ENCODE peak calls at places on chromosomes 12 and 14, in five cellular contexts. Y is A549, T is GM23338, L is HL-60, P is SK-N-SH. U is an unnamed sample.

GRCh38 chr14:73567951-73568885 is 795 bp upstream of the ACOT2 start:
- DNase-seq in L (no peak), Y (no peak), T (no peak), P (no peak), U (no peak)

GRCh38 chr14:93050761-93051160 is 65.0 kb downstream of the ITPK1 start:
- DNase-seq in L (no peak), P (no peak), T (no peak), Y (no peak), U (no peak)

GRCh38 chr14:99036594-99037293 is 235.3 kb downstream of the BCL11B start:
- DNase-seq in Y (no peak), T (no peak), P (no peak), L (peak), U (no peak)

GRCh38 chr14:92657457-92658142 is 90.8 kb downstream of the LGMN start:
- DNase-seq in T (no peak), P (no peak), L (no peak), Y (no peak), U (no peak)

GRCh38 chr12:130689408-130690405 is 26.4 kb downstream of the RIMBP2 start:
- DNase-seq in T (no peak), P (no peak), Y (no peak), L (no peak), U (no peak)

GRCh38 chr12:131529196-131530040 is 181.5 kb upstream of the SFSWAP start:
- DNase-seq in P (no peak), Y (no peak), L (no peak), T (no peak), U (no peak)

GRCh38 chr12:128387811-128388422 is 120.9 kb downstream of the TMEM132C start:
- DNase-seq in L (no peak), T (peak), Y (peak), P (peak), U (peak)

GRCh38 chr14:53696217-53696965 is 260.2 kb downstream of the BMP4 start:
- DNase-seq in T (no peak), Y (no peak), P (no peak), L (no peak), U (no peak)

GRCh38 chr14:38129705-38130104 is 78.0 kb upstream of the SSTR1 start:
- DNase-seq in P (no peak), T (no peak), Y (no peak), L (no peak), U (no peak)

GRCh38 chr14:79256311-79256879 is 954.9 kb downstream of the DIO2 start:
- DNase-seq in T (peak), P (no peak), L (no peak), Y (no peak), U (no peak)

GRCh38 chr12:94874086-94874985 is 129.2 kb downstream of the NDUFA12 start:
- DNase-seq in P (peak), T (peak), Y (no peak), L (no peak), U (no peak)

GRCh38 chr14:93148979-93149378 is 33.3 kb upstream of the ITPK1 start:
- DNase-seq in T (no peak), P (no peak), L (no peak), Y (no peak), U (no peak)

DNA sequence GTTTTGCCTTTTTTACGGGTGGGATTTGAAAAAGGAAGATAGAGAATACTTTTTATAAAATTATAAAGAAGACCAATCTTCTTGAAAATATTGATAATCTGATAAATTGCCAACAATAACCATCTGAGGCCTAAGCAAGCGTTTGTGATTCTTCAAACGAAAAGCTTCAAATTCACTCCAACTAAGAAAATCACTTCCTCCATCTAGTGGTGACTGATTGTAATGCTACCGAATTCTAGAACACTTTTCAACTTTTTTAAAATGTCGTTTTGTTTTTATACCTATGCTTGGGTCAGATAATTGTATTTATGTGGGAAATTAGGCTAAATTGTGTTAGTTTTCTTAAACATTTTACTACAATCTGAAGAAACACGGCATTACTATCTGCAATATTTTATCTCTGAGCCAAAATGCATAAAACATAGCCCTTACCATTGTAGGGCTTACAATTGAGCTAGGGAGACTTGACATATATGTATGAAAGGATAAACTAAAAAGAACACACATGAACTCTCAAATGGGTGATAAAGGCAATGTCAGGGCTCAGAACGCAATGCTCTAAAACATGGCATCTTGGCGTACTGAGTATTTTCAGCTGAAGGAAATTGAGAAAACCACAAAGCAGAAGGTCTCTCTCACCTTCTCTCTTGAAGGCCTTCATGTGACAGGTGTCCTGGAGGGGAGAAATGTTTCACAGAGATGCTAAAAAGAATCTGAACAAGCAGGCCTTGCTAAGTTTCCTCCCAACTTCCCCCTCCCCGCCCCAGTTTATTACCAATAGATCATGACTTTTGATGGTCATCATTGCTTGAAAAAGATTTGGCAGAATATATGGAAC is 36.8 kb upstream of the G2E3 start:
- DNase-seq in Y (peak), T (peak), L (peak), P (peak), U (peak)
- TF ChIP-seq REST in Y (no peak), T (no peak), L (no peak), P (no peak), U (no peak)

GRCh38 chr12:108580531-108580930 is 17.4 kb downstream of the TMEM119 start:
- DNase-seq in T (no peak), L (no peak), P (no peak), Y (no peak), U (no peak)
- TF ChIP-seq REST in T (no peak), L (no peak), P (no peak), Y (no peak), U (no peak)

GRCh38 chr12:50689437-50689836 is 74.5 kb upstream of the ATF1 start:
- DNase-seq in P (no peak), L (no peak), Y (no peak), T (no peak), U (no peak)

GRCh38 chr12:50686406-50686805 is 77.5 kb upstream of the ATF1 start:
- DNase-seq in P (no peak), Y (no peak), T (no peak), L (no peak), U (no peak)

GRCh38 chr12:50685641-50686040 is 78.3 kb upstream of the ATF1 start:
- DNase-seq in L (no peak), P (no peak), Y (no peak), T (no peak), U (no peak)

GRCh38 chr12:50690923-50691322 is 73.0 kb upstream of the ATF1 start:
- DNase-seq in T (no peak), P (no peak), L (no peak), Y (no peak), U (no peak)

GRCh38 chr12:50686976-50687375 is 76.9 kb upstream of the ATF1 start:
- DNase-seq in L (no peak), P (no peak), Y (no peak), T (no peak), U (no peak)
- TF ChIP-seq REST in L (no peak), P (no peak), Y (no peak), T (no peak), U (no peak)

DNA sequence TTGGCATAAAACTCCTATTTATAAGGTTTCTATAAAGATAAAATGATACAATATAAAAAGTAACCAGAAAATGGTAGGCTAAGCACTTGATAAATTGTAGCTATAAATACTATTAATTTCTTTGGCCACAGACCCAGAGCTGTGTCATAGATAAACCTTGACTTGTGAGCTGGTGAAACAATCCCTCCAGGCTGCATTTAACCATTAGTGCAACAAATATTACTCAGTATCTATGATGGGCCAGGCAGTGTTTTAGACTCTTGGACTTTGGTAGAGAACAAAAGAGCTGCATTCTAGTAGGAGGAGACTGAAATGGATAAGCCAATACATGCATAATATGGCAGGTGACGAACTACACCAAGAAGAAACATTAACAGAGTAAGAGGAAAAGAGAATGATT is 178.1 kb downstream of the BTG1 start:
- DNase-seq in Y (no peak), L (no peak), T (no peak), P (no peak), U (no peak)
- TF ChIP-seq REST in Y (no peak), L (no peak), T (no peak), P (no peak), U (no peak)

DNA sequence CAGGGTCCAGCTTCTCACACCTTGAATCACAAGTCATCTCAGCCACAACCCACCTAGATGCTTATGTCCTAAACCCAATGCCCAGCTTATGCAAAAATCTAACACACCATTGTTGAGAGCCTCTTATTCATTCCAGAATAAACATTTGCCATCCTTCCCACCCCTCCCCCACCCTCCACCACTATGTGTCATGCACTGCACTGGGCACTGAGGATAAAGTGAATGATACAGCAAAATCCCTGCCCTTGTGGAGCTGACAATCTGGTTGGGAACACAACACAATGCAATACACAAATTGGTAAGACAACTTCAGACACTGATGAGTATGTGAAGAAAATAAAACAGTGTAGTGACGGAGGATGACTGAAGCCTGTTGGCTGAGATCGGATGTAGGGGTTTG is 1.4 kb upstream of the GLTP start:
- DNase-seq in P (no peak), L (no peak), Y (no peak), T (no peak), U (no peak)
- TF ChIP-seq REST in P (no peak), L (no peak), Y (no peak), T (no peak), U (no peak)

GRCh38 chr12:42565633-42566032 is 23.9 kb downstream of the PRICKLE1 start:
- DNase-seq in P (no peak), T (peak), Y (no peak), L (no peak), U (no peak)
- TF ChIP-seq REST in P (no peak), T (no peak), Y (no peak), L (no peak), U (no peak)

GRCh38 chr14:103422981-103423600 is 37.9 kb downstream of the MARK3 start:
- DNase-seq in P (no peak), T (no peak), L (no peak), Y (no peak), U (no peak)

GRCh38 chr14:103428732-103429556 is 43.7 kb downstream of the MARK3 start:
- DNase-seq in T (peak), L (no peak), P (no peak), Y (no peak), U (no peak)

GRCh38 chr14:103432627-103433026 is 47.4 kb downstream of the MARK3 start:
- DNase-seq in P (no peak), L (no peak), Y (no peak), T (no peak), U (no peak)

DNA sequence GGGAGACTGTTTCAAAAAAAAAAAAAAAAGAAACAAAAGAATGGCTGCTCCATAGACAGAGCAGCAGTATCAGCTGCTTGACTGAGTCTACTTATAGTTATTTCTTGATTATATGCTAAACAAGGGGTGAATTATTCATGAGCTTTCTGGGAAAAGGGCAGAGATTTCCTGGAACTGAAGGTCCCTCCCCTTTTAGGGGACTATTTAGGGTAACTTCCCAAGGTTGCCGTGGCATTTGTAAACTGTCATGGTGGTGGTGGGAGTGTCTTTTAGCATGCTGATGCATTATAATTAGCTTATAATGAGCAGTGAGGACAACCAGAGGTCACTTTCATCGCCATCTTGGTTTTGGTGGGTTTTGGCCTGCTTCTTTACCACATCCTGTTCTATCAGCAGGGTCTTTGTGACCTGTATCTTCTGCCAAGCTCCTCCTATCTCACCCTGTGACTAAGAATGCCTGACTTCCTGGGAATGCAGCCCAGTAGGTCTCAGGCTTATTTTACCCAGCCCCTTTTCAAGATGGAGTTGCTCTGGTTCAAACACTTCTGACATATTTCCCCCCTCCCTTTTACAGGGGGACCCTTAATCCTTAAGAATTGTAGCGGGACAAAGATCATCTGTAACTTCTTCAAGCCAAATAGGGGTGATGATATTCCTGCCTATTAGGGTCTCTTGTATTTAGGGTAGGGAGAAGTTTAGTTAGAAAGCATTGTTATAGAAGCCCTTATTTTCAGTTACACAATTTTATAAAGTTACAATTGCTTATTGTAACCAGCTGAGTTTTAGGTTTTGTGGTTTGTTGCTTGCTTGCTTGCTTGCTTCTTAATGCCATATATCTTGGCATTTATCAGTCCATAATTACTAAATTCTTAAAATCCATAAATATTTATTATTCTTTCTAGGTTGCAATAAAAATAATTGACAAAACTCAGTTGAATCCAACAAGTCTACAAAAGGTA is 42.5 kb downstream of the MARK3 start:
- DNase-seq in T (peak), P (no peak), L (no peak), Y (no peak), U (no peak)
- TF ChIP-seq REST in T (no peak), P (no peak), L (no peak), Y (no peak), U (no peak)

DNA sequence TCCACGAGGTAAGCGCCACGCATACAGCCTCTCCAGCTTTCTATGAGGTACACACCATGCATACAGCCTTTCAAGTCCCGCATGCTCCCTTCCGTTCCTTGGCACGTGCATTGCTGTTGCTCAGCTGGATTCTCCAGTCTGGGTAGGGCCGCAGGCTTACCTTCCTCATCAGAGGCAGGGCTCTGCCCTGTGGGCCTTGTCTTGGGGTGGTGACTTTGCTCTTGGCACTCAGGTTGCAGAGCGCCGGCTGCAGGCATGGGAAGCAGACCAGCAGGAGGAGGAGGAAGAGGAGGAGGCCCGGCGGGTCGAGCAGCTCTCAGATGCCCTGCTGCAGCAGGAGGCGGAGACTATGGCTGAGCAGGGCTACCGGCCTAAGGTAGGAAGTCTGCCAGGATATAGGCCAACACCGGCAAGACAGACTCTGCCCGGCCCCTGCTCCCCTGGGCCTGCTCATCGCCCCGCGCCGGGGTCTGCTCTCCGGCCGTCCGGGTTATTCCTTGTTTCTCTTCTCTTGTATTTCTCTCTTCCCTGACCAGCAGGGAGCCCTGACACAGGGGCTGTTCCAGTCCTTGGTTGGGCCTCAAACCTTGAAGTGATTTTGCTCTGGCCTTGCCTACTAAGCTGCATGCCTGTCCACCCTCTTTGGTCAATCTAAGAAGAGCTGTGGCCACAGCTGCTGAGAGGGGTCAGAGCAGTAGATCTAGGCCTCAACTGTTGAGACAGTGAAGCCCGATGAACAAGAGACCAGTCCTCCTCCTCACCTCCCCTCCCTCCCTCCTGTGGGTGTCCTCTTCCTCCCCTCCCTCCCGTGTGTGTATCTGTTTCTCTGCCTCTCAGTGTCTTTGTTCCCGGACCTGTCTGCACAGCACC is 15.3 kb downstream of the TCHP start:
- DNase-seq in L (no peak), T (no peak), P (no peak), Y (no peak), U (no peak)
- TF ChIP-seq REST in L (no peak), T (no peak), P (no peak), Y (no peak), U (no peak)